ENCODE peak calls at places on chromosomes 11 and 22, in five cellular contexts. C, L, A, E and B are unnamed samples.

GRCh38 chr11:721913-722811 is 16.1 kb downstream of the EPS8L2 start:
- DNase-seq in C (no peak), L (no peak), A (peak), E (no peak), B (no peak)

GRCh38 chr11:20102393-20102792 is 57.9 kb downstream of the DBX1 start:
- DNase-seq in C (no peak), L (no peak), A (no peak), E (no peak), B (no peak)

GRCh38 chr11:57294225-57295131 is 30.3 kb downstream of the TNKS1BP1 start:
- DNase-seq in C (no peak), L (no peak), A (peak), E (peak), B (peak)

GRCh38 chr11:17036666-17037658 is 22.7 kb upstream of the PLEKHA7 start:
- DNase-seq in C (no peak), L (no peak), A (no peak), E (peak), B (no peak)

GRCh38 chr11:126929186-126930085 is 71.1 kb downstream of the KIRREL3 start:
- DNase-seq in C (no peak), L (no peak), A (no peak), E (no peak), B (peak)

GRCh38 chr11:67628710-67629385 is 889 bp downstream of the NUDT8 start:
- DNase-seq in C (no peak), L (no peak), A (no peak), E (no peak), B (no peak)

GRCh38 chr22:18023509-18024275 is 669 bp downstream of the MICAL3 start:
- DNase-seq in C (peak), L (peak), A (peak), E (peak), B (peak)

GRCh38 chr22:27962268-27963191 is 43.5 kb upstream of the PITPNB start:
- DNase-seq in C (no peak), L (no peak), A (peak), E (peak), B (peak)

GRCh38 chr22:39773976-39774539 is 119.5 kb downstream of the ENTHD1 start:
- DNase-seq in C (no peak), L (no peak), A (no peak), E (no peak), B (no peak)

GRCh38 chr11:416757-417621 is 2.2 kb upstream of the SIGIRR start:
- DNase-seq in C (no peak), L (no peak), A (peak), E (peak), B (peak)